ENCODE peak calls at places on chromosomes 2 and 18, in five cellular contexts. One of them, this sample, is unnamed.

GRCh38 chr2:27776097-27776496 is 4.6 kb downstream of the MRPL33 start:
- DNase-seq in fibroblast of villous mesenchyme: peak; percentile 42
- DNase-seq in WTC11: no peak
- DNase-seq in foreskin fibroblast: peak; percentile 95
- DNase-seq in Calu3: no peak
- DNase-seq in this sample: no peak

GRCh38 chr2:232431705-232432590 is 24.0 kb upstream of the ALPI start:
- DNase-seq in fibroblast of villous mesenchyme: no peak
- DNase-seq in WTC11: no peak
- DNase-seq in foreskin fibroblast: no peak
- DNase-seq in Calu3: no peak
- DNase-seq in this sample: no peak

GRCh38 chr18:79587298-79588125 is 92.1 kb upstream of the CTDP1 start:
- DNase-seq in fibroblast of villous mesenchyme: no peak
- DNase-seq in WTC11: peak; percentile 6
- DNase-seq in foreskin fibroblast: no peak
- DNase-seq in Calu3: no peak
- DNase-seq in this sample: no peak

GRCh38 chr18:31274915-31275314 is 43.0 kb upstream of the DSG1 start:
- DNase-seq in fibroblast of villous mesenchyme: peak; percentile 6
- DNase-seq in WTC11: no peak
- DNase-seq in foreskin fibroblast: no peak
- DNase-seq in Calu3: peak; percentile 66
- DNase-seq in this sample: peak; percentile 45

GRCh38 chr2:110748489-110748867 is 16.1 kb downstream of the ACOXL start:
- DNase-seq in fibroblast of villous mesenchyme: no peak
- DNase-seq in WTC11: no peak
- DNase-seq in foreskin fibroblast: no peak
- DNase-seq in Calu3: no peak
- DNase-seq in this sample: peak; percentile 66

GRCh38 chr2:56680971-56681631 is 497.3 kb downstream of the CCDC85A start:
- DNase-seq in fibroblast of villous mesenchyme: peak; percentile 49
- DNase-seq in WTC11: no peak
- DNase-seq in foreskin fibroblast: peak; percentile 8
- DNase-seq in Calu3: no peak
- DNase-seq in this sample: peak; percentile 13

GRCh38 chr18:52287151-52287550 is 52.8 kb upstream of the DCC start:
- DNase-seq in fibroblast of villous mesenchyme: no peak
- DNase-seq in WTC11: no peak
- DNase-seq in foreskin fibroblast: peak; percentile 0
- DNase-seq in Calu3: no peak
- DNase-seq in this sample: peak; percentile 67

GRCh38 chr18:38909972-38910371 is 1344.4 kb upstream of the CELF4 start:
- DNase-seq in fibroblast of villous mesenchyme: no peak
- DNase-seq in WTC11: no peak
- DNase-seq in foreskin fibroblast: no peak
- DNase-seq in Calu3: no peak
- DNase-seq in this sample: peak; percentile 1

GRCh38 chr2:16256601-16257000 is 316.3 kb downstream of the MYCN start:
- DNase-seq in fibroblast of villous mesenchyme: no peak
- DNase-seq in WTC11: no peak
- DNase-seq in foreskin fibroblast: no peak
- DNase-seq in Calu3: no peak
- DNase-seq in this sample: no peak

GRCh38 chr2:144254342-144255235 is 265.3 kb downstream of the ZEB2 start:
- DNase-seq in fibroblast of villous mesenchyme: no peak
- DNase-seq in WTC11: no peak
- DNase-seq in foreskin fibroblast: no peak
- DNase-seq in Calu3: no peak
- DNase-seq in this sample: no peak

GRCh38 chr2:164784376-164784775 is 57.2 kb downstream of the COBLL1 start:
- DNase-seq in fibroblast of villous mesenchyme: no peak
- DNase-seq in WTC11: no peak
- DNase-seq in foreskin fibroblast: peak; percentile 8
- DNase-seq in Calu3: no peak
- DNase-seq in this sample: no peak

GRCh38 chr2:119732026-119732425 is 27.7 kb upstream of the PTPN4 start:
- DNase-seq in fibroblast of villous mesenchyme: no peak
- DNase-seq in WTC11: no peak
- DNase-seq in foreskin fibroblast: no peak
- DNase-seq in Calu3: no peak
- DNase-seq in this sample: no peak

GRCh38 chr18:79947881-79948610 is 3.4 kb downstream of the SLC66A2 start:
- DNase-seq in fibroblast of villous mesenchyme: no peak
- DNase-seq in WTC11: no peak
- DNase-seq in foreskin fibroblast: no peak
- DNase-seq in Calu3: no peak
- DNase-seq in this sample: no peak

GRCh38 chr2:20225294-20226151 is 593 bp upstream of the SDC1 start:
- DNase-seq in fibroblast of villous mesenchyme: peak; percentile 65
- DNase-seq in WTC11: peak; percentile 78
- DNase-seq in foreskin fibroblast: peak; percentile 78
- DNase-seq in Calu3: peak; percentile 85
- DNase-seq in this sample: no peak

GRCh38 chr18:70295633-70296188 is 6.9 kb downstream of the SOCS6 start:
- DNase-seq in fibroblast of villous mesenchyme: peak; percentile 39
- DNase-seq in WTC11: no peak
- DNase-seq in foreskin fibroblast: peak; percentile 46
- DNase-seq in Calu3: no peak
- DNase-seq in this sample: no peak

GRCh38 chr2:220985561-220985960 is 586.5 kb downstream of the EPHA4 start:
- DNase-seq in fibroblast of villous mesenchyme: no peak
- DNase-seq in WTC11: no peak
- DNase-seq in foreskin fibroblast: no peak
- DNase-seq in Calu3: no peak
- DNase-seq in this sample: no peak

GRCh38 chr2:38394903-38395341 is 17.8 kb upstream of the ATL2 start:
- DNase-seq in fibroblast of villous mesenchyme: peak; percentile 82
- DNase-seq in WTC11: no peak
- DNase-seq in foreskin fibroblast: peak; percentile 56
- DNase-seq in Calu3: no peak
- DNase-seq in this sample: peak; percentile 36

GRCh38 chr2:74416721-74417120 is 4.7 kb downstream of the C2orf81 start:
- DNase-seq in fibroblast of villous mesenchyme: no peak
- DNase-seq in WTC11: no peak
- DNase-seq in foreskin fibroblast: no peak
- DNase-seq in Calu3: no peak
- DNase-seq in this sample: no peak
- TF ChIP-seq CTCF in fibroblast of villous mesenchyme: no peak
- TF ChIP-seq CTCF in WTC11: no peak
- TF ChIP-seq CTCF in foreskin fibroblast: no peak
- TF ChIP-seq CTCF in Calu3: no peak
- TF ChIP-seq CTCF in this sample: no peak

DNA sequence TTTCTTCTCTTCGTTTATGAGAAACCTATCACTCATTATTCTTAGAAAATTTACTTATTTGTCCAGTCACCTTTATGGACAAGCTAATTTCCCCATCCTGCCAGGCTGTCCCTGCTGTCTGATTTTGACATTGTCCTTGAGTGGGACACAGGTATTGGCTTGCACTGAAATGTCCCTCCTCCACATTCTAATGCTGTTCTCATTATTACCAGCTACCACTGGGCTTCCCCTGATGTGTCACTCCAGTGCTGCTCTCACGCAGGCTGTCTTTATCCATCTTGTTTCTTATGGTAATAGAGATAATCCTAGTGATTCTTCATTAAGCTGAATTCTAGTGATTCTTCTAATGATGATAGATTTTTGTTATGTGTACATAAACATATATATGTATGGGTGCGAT is 48.1 kb upstream of the RBMS1 start:
- DNase-seq in fibroblast of villous mesenchyme: no peak
- DNase-seq in WTC11: no peak
- DNase-seq in foreskin fibroblast: no peak
- DNase-seq in Calu3: no peak
- DNase-seq in this sample: no peak
- TF ChIP-seq CTCF in fibroblast of villous mesenchyme: no peak
- TF ChIP-seq CTCF in WTC11: no peak
- TF ChIP-seq CTCF in foreskin fibroblast: no peak
- TF ChIP-seq CTCF in Calu3: no peak
- TF ChIP-seq CTCF in this sample: no peak

DNA sequence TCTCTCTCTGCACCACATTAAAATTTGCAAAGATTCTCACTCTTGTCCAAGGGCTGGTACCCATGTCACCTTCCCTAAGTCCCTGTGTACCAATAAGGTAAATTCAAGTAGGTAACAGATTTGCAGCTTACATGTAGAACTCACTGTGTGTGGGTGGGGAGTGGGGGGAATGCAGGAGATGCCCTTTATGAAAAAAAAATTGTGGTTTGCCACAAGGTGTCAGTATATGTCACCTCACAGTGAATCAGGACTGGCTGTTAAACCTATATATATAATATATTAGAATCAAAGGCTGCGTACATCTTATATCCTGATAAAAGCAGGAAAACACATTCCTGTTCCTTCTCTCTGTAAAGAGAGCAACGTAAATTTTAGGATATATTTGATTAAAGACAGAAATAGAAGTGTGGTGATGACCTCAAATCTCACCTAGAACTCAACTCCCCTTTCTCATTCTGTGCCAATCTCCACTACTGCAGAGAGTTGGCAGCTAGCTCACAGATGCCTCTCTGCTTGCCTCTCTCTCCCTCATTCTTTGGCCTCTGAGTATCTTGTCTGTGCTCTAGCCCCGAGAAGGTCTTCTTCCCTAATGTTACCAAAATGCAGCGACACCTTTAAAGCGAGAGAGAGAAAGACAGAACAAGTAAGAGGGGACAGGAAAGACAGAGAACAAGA is 529 bp downstream of the XDH start:
- DNase-seq in fibroblast of villous mesenchyme: no peak
- DNase-seq in WTC11: no peak
- DNase-seq in foreskin fibroblast: peak; percentile 20
- DNase-seq in Calu3: no peak
- DNase-seq in this sample: no peak
- TF ChIP-seq CTCF in fibroblast of villous mesenchyme: peak; percentile 13
- TF ChIP-seq CTCF in WTC11: no peak
- TF ChIP-seq CTCF in foreskin fibroblast: no peak
- TF ChIP-seq CTCF in Calu3: peak; percentile 51
- TF ChIP-seq CTCF in this sample: no peak

GRCh38 chr2:41703123-41703522 is 344.7 kb upstream of the PKDCC start:
- DNase-seq in fibroblast of villous mesenchyme: no peak
- DNase-seq in WTC11: no peak
- DNase-seq in foreskin fibroblast: no peak
- DNase-seq in Calu3: no peak
- DNase-seq in this sample: no peak

GRCh38 chr2:41701231-41701630 is 346.6 kb upstream of the PKDCC start:
- DNase-seq in fibroblast of villous mesenchyme: no peak
- DNase-seq in WTC11: no peak
- DNase-seq in foreskin fibroblast: no peak
- DNase-seq in Calu3: no peak
- DNase-seq in this sample: no peak

GRCh38 chr2:41695714-41696113 is 352.1 kb upstream of the PKDCC start:
- DNase-seq in fibroblast of villous mesenchyme: no peak
- DNase-seq in WTC11: no peak
- DNase-seq in foreskin fibroblast: no peak
- DNase-seq in Calu3: no peak
- DNase-seq in this sample: no peak

GRCh38 chr2:41697389-41697788 is 350.4 kb upstream of the PKDCC start:
- DNase-seq in fibroblast of villous mesenchyme: no peak
- DNase-seq in WTC11: no peak
- DNase-seq in foreskin fibroblast: no peak
- DNase-seq in Calu3: no peak
- DNase-seq in this sample: no peak

GRCh38 chr2:41698787-41699422 is 348.9 kb upstream of the PKDCC start:
- DNase-seq in fibroblast of villous mesenchyme: peak; percentile 5
- DNase-seq in WTC11: peak; percentile 78
- DNase-seq in foreskin fibroblast: peak; percentile 48
- DNase-seq in Calu3: peak; percentile 39
- DNase-seq in this sample: no peak
- TF ChIP-seq CTCF in fibroblast of villous mesenchyme: peak; percentile 63
- TF ChIP-seq CTCF in WTC11: peak; percentile 70
- TF ChIP-seq CTCF in foreskin fibroblast: peak; percentile 75
- TF ChIP-seq CTCF in Calu3: peak; percentile 69
- TF ChIP-seq CTCF in this sample: peak; percentile 94

GRCh38 chr2:173216668-173217067 is 138.0 kb upstream of the CDCA7 start:
- DNase-seq in fibroblast of villous mesenchyme: no peak
- DNase-seq in WTC11: no peak
- DNase-seq in foreskin fibroblast: no peak
- DNase-seq in Calu3: no peak
- DNase-seq in this sample: no peak
- TF ChIP-seq CTCF in fibroblast of villous mesenchyme: no peak
- TF ChIP-seq CTCF in WTC11: no peak
- TF ChIP-seq CTCF in foreskin fibroblast: no peak
- TF ChIP-seq CTCF in Calu3: no peak
- TF ChIP-seq CTCF in this sample: no peak

This sample was measured in astrocyte of the cerebellum.